ENCODE peak calls at places on chromosomes 2 and 18, in ten cellular contexts. X is NCI-H345; J is NCI-H774; O is cardiac fibroblast; E is bronchial epithelial cell; A is NAMALWA; V is stimulated activated CD8-positive, alpha-beta memory T cell treated with anti-CD3 and anti-CD28 coated beads, Interleukin-7, amount 100 ng/mL, for 1 hour; P is right cardiac atrium; Q is psoas muscle; W is sigmoid colon. Z is an unnamed sample.

GRCh38 chr2:82790277-82791021 is 1668.6 kb downstream of the SUCLG1 start:
- DNase-seq in X (no peak), J (no peak), O (peak; percentile 85), E (peak; percentile 7), A (no peak), V (no peak), P (no peak), Q (no peak), W (no peak), Z (no peak)

GRCh38 chr2:42101641-42102605 is 54.1 kb downstream of the PKDCC start:
- DNase-seq in X (no peak), J (no peak), O (peak; percentile 79), E (peak; percentile 65), A (peak; percentile 75), V (peak; percentile 89), P (peak; percentile 57), Q (peak; percentile 41), W (peak; percentile 86), Z (no peak)

GRCh38 chr2:180604077-180604476 is 376.3 kb upstream of the UBE2E3 start:
- DNase-seq in X (no peak), J (no peak), O (peak; percentile 7), E (peak; percentile 46), A (peak; percentile 60), V (no peak), P (no peak), Q (no peak), W (no peak), Z (no peak)

GRCh38 chr18:58272779-58273500 is 228.9 kb downstream of the NEDD4L start:
- DNase-seq in X (no peak), J (no peak), O (no peak), E (no peak), A (no peak), V (no peak), P (no peak), Q (no peak), W (no peak), Z (no peak)

GRCh38 chr2:217086038-217086522 is 226.2 kb upstream of the TNP1 start:
- DNase-seq in X (no peak), J (no peak), O (no peak), E (peak; percentile 41), A (no peak), V (no peak), P (no peak), Q (no peak), W (no peak), Z (no peak)

GRCh38 chr18:74326238-74326637 is 10.6 kb downstream of the C18orf63 start:
- DNase-seq in X (no peak), J (no peak), O (no peak), E (no peak), A (no peak), V (no peak), P (no peak), Q (no peak), W (no peak), Z (no peak)

GRCh38 chr2:64133828-64134227 is 10.4 kb downstream of the PELI1 start:
- DNase-seq in X (no peak), J (no peak), O (no peak), E (peak; percentile 96), A (no peak), V (no peak), P (no peak), Q (no peak), W (no peak), Z (no peak)

GRCh38 chr2:20609995-20610357 is 40.9 kb downstream of the HS1BP3 start:
- DNase-seq in X (no peak), J (no peak), O (no peak), E (no peak), A (no peak), V (no peak), P (no peak), Q (no peak), W (no peak), Z (no peak)

GRCh38 chr18:22241806-22242440 is 72.5 kb downstream of the GATA6 start:
- DNase-seq in X (no peak), J (peak; percentile 23), O (no peak), E (no peak), A (no peak), V (no peak), P (no peak), Q (no peak), W (no peak), Z (no peak)

GRCh38 chr2:96984300-96984699 is 2.1 kb downstream of the FAM178B start:
- DNase-seq in X (no peak), J (no peak), O (no peak), E (no peak), A (no peak), V (no peak), P (no peak), Q (no peak), W (no peak), Z (no peak)

GRCh38 chr18:75530548-75531211 is 103.2 kb upstream of the SMIM21 start:
- DNase-seq in X (no peak), J (no peak), O (peak; percentile 45), E (no peak), A (no peak), V (no peak), P (peak; percentile 49), Q (no peak), W (no peak), Z (no peak)

GRCh38 chr2:218569661-218570500 is 1.2 kb downstream of the CNOT9 start:
- DNase-seq in X (no peak), J (no peak), O (peak; percentile 72), E (peak; percentile 32), A (peak; percentile 57), V (no peak), P (no peak), Q (no peak), W (no peak), Z (no peak)

GRCh38 chr2:26612034-26612433 is 29.1 kb downstream of the CIB4 start:
- DNase-seq in X (no peak), J (no peak), O (no peak), E (no peak), A (no peak), V (no peak), P (no peak), Q (no peak), W (peak; percentile 36), Z (no peak)

GRCh38 chr2:99471635-99472326 is 18.0 kb downstream of the REV1 start:
- DNase-seq in X (no peak), J (no peak), O (no peak), E (peak; percentile 98), A (no peak), V (no peak), P (no peak), Q (no peak), W (no peak), Z (peak; percentile 81)

GRCh38 chr2:17615728-17616351 is 75.3 kb downstream of the VSNL1 start:
- DNase-seq in X (no peak), J (no peak), O (peak; percentile 54), E (peak; percentile 91), A (no peak), V (no peak), P (no peak), Q (no peak), W (no peak), Z (no peak)

GRCh38 chr2:142020368-142020767 is 110.4 kb downstream of the LRP1B start:
- DNase-seq in X (no peak), J (no peak), O (no peak), E (no peak), A (no peak), V (no peak), P (no peak), Q (no peak), W (no peak), Z (no peak)

GRCh38 chr2:135124924-135125886 is 73.1 kb downstream of the RAB3GAP1 start:
- DNase-seq in X (no peak), J (no peak), O (no peak), E (peak; percentile 83), A (no peak), V (no peak), P (no peak), Q (no peak), W (no peak), Z (peak; percentile 44)

GRCh38 chr2:158042666-158043065 is 59.0 kb upstream of the UPP2 start:
- DNase-seq in X (no peak), J (no peak), O (no peak), E (no peak), A (no peak), V (no peak), P (peak; percentile 12), Q (no peak), W (no peak), Z (no peak)

GRCh38 chr18:10488022-10488421 is 33.6 kb downstream of the APCDD1 start:
- DNase-seq in X (no peak), J (no peak), O (peak; percentile 2), E (no peak), A (no peak), V (no peak), P (no peak), Q (no peak), W (peak; percentile 83), Z (no peak)

GRCh38 chr2:128373346-128374000 is 54.8 kb upstream of the HS6ST1 start:
- DNase-seq in X (no peak), J (no peak), O (no peak), E (peak; percentile 76), A (no peak), V (no peak), P (no peak), Q (no peak), W (no peak), Z (no peak)

Z was measured in epithelial cell of prostate.